ENCODE peak calls at places on chromosomes 5 and 9, in six cellular contexts. L, B, W, M, T and Z are unnamed samples.

GRCh38 chr5:95949810-95950209 is 11.8 kb downstream of the ELL2 start:
- DNase-seq in L (no peak), B (no peak), W (no peak), M (no peak), T (no peak), Z (no peak)

GRCh38 chr5:109409061-109409843 is 522 bp downstream of the PJA2 start:
- DNase-seq in L (peak), B (peak), W (peak), M (no peak), T (peak), Z (peak)

GRCh38 chr5:68344447-68345111 is 129.0 kb downstream of the PIK3R1 start:
- DNase-seq in L (no peak), B (peak), W (no peak), M (no peak), T (no peak), Z (no peak)

GRCh38 chr5:91957671-91958070 is 574.6 kb upstream of the ARRDC3 start:
- DNase-seq in L (no peak), B (no peak), W (peak), M (no peak), T (no peak), Z (no peak)

GRCh38 chr5:55096186-55096585 is 6.3 kb upstream of the GZMA start:
- DNase-seq in L (no peak), B (no peak), W (no peak), M (no peak), T (no peak), Z (no peak)

GRCh38 chr5:82259172-82259800 is 18.9 kb downstream of the RPS23 start:
- DNase-seq in L (no peak), B (no peak), W (peak), M (no peak), T (no peak), Z (no peak)

GRCh38 chr5:132446621-132447020 is 44.0 kb downstream of the IRF1 start:
- DNase-seq in L (no peak), B (no peak), W (no peak), M (no peak), T (no peak), Z (no peak)

GRCh38 chr5:170168002-170168401 is 62.3 kb downstream of the FOXI1 start:
- DNase-seq in L (no peak), B (no peak), W (no peak), M (no peak), T (no peak), Z (no peak)

GRCh38 chr5:57171818-57172465 is 1.9 kb upstream of the GPBP1 start:
- DNase-seq in L (no peak), B (no peak), W (no peak), M (no peak), T (no peak), Z (no peak)

GRCh38 chr5:175652741-175653663 is 4.9 kb upstream of the HRH2 start:
- DNase-seq in L (no peak), B (no peak), W (no peak), M (no peak), T (no peak), Z (no peak)
- TF ChIP-seq MAX in L (no peak), B (no peak), W (no peak), M (no peak), T (no peak), Z (no peak)

DNA sequence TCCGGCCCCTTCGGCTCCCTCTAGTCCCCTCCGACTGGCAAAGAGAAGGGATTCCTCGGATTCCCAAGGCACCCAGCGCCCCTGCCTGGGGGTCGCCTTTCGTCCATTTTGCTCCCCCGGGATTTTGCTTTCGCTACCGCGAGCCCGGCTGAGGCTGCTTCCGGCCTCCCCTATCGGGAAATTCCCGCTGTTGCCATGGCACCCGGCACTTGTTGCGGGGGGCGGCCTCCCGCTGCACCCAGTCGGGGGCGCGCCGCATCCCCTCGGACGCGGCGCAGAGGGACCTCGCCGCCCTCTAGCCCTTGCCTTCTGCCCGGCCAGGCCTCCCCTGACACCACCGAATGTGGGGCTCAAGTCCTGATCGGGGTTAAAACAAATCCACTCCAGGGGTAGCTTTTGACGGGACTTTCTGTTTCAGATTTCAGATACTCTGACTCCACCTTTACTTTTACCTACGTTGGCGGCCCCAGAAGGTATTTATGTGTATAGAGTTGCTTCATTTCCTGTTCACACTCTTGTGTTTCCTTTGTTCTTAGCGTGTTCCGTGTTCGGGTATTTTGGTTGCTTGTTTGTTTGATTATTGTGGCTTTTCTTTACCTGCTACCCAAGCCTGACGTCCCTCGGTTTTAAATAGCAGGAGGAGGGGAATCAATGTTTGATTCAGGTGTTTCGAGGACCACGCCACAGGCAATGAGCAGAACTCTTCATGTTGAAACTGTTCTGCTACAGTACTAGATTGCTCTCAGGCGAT is 1.4 kb downstream of the PARP8 start:
- DNase-seq in L (no peak), B (no peak), W (no peak), M (peak), T (peak), Z (peak)
- TF ChIP-seq ATF3 in L (no peak), B (no peak), W (no peak), M (no peak), T (no peak), Z (no peak)

DNA sequence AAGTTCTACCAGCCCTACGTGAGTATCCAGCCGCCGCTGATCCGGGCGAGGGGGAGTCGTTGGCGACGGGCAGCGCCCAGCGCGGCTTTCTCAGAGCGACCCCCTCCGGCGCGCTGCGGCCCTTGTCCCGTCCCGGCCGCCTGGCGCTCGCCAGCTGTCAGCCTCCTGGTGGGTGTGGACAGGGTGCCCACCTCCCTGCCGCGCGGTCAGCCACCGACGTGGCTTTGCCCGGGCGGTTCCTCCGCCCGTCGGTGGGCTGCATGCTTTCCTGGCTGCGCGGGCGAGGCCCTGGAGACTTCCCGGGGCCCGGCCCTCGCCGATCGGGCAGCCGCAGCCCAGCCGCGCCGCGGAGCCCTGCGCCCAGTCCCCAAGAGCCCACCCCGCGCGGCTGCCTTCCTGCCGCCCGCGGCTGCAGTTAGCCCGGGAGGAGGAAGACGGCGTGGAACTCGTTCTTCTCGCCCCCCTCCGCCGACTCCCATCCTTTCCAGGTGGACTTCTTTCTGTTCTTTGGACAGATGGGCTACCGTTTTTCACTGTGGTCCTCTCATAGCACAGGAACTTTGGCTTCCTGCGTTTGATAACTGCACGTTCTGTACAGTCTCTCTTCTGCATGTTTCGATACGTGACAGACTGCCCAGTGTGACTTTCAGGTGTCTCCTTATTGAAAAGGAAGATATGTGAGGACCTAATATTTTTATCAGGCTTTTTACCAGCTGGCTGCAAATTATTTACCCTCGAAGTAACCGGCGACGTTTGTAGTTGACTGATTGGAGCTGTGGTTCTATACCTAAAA is 550 bp downstream of the AP3S1 start:
- DNase-seq in L (peak), B (no peak), W (peak), M (no peak), T (no peak), Z (no peak)
- TF ChIP-seq MAX in L (no peak), B (no peak), W (no peak), M (peak), T (no peak), Z (no peak)

GRCh38 chr5:36724429-36725332 is 118.3 kb downstream of the SLC1A3 start:
- DNase-seq in L (no peak), B (peak), W (no peak), M (no peak), T (peak), Z (no peak)
- TF ChIP-seq ATF3 in L (no peak), B (no peak), W (no peak), M (peak), T (peak), Z (no peak)

GRCh38 chr9:84862786-84863185 is 193.3 kb downstream of the NTRK2 start:
- DNase-seq in L (no peak), B (no peak), W (no peak), M (peak), T (no peak), Z (peak)
- TF ChIP-seq MAX in L (no peak), B (no peak), W (no peak), M (peak), T (no peak), Z (peak)

GRCh38 chr9:95091971-95092320 is 225.6 kb downstream of the FANCC start:
- DNase-seq in L (no peak), B (no peak), W (no peak), M (no peak), T (no peak), Z (no peak)
- TF ChIP-seq ATF3 in L (no peak), B (no peak), W (no peak), M (no peak), T (no peak), Z (no peak)

DNA sequence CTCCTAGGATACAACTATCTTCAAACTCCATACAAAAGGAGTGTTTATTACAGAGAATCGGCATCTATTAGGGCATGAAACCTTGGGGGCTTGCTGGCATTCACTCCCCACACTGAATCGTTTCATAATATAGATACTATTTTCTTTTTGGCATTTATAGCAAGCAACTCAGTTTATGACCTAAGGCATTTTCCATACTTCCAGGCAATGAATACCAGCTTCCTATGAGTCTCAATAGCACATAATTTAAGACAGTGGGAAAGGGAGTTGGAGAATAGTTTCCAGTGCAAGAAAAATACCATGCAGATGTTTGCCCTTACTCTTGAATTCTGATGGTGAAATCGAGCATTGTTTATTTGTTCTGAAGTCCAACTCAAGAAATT is 175.8 kb upstream of the KLF9 start:
- DNase-seq in L (no peak), B (no peak), W (no peak), M (no peak), T (no peak), Z (no peak)
- TF ChIP-seq MAX in L (no peak), B (no peak), W (no peak), M (no peak), T (no peak), Z (no peak)

DNA sequence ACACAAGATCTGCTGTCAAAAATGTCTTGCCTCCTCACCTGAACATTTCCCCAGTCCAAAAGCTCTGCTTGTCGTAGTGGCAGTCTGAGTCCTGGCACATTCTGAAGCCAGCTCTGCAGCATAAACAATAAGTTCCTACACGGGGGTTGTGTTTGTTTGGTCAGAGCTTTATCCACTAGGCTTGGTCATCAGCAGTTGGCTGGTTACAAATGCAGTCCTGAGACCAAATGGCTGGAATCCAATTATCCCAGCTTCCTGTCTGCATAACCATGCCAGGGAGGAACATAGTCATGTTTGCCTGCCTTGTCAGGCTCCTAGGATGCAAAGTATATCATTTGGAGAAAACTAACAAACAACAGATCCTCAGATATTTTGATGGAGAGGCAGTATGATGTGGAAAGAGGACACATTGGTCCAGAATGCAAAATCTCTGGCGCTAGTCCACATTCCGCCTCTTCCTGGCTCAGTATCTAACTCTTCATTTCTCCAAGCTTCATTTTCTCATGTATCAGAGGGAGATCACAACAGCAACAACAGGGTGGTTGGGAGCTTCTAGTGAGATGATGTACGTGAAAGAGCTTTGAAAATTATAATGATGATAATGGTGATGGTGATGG is 85.8 kb downstream of the FBXO38 start:
- DNase-seq in L (no peak), B (no peak), W (no peak), M (no peak), T (no peak), Z (no peak)
- TF ChIP-seq ATF3 in L (no peak), B (no peak), W (no peak), M (no peak), T (no peak), Z (no peak)

GRCh38 chr9:38046669-38047300 is 22.2 kb downstream of the SHB start:
- DNase-seq in L (peak), B (no peak), W (peak), M (no peak), T (no peak), Z (no peak)
- TF ChIP-seq MAX in L (no peak), B (no peak), W (peak), M (no peak), T (no peak), Z (no peak)

DNA sequence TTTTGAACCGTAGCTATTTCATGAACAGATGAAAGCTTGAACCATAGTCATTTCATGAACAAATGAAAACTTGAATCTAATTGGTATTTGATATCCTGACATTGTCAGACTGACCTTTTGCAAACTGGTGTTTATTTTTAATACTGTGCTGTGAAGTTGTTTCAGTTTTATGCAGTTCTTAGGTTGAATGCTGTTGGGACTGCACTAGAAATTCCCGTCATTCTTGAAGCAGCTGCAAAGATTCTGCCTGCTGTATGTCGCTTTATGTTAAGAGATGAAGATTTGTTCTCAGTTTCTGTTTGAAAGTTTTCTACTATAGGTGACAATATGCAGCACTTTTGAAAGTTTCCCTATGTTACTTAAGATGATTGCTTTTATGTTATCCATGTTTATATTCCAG is 22.5 kb upstream of the FAM120AOS start:
- DNase-seq in L (no peak), B (no peak), W (no peak), M (no peak), T (no peak), Z (no peak)
- TF ChIP-seq ATF3 in L (no peak), B (no peak), W (no peak), M (no peak), T (no peak), Z (no peak)